ENCODE peak calls at places on chromosomes 4 and X, in four cellular contexts. U, S, C and L are unnamed samples. For H3K27me3, the result is how much of the 10 kb centered on the place peaks cover.

GRCh38 chrX:71871367-71871766 is 39.3 kb upstream of the NHSL2 start:
- DNase-seq in U (peak), S (no peak), C (no peak), L (no peak)

GRCh38 chr4:53644607-53645006 is 53.3 kb upstream of the LNX1 start:
- DNase-seq in S (no peak), U (no peak), C (no peak), L (no peak)

GRCh38 chr4:25861422-25861926 is 1.3 kb downstream of the SEL1L3 start:
- DNase-seq in C (no peak), S (no peak), U (no peak), L (no peak)

GRCh38 chr4:52712172-52712990 is 38.8 kb downstream of the ERVMER34-1 start:
- DNase-seq in S (peak), U (peak), C (peak), L (peak)

GRCh38 chrX:136780738-136781137 is at the start of gene ARHGEF6:
- DNase-seq in U (no peak), S (no peak), C (peak), L (peak)

GRCh38 chrX:68821616-68822015 is 7.2 kb upstream of the EFNB1 start:
- DNase-seq in S (no peak), C (no peak), U (no peak), L (no peak)

GRCh38 chr4:65502151-65502691 is 168.1 kb downstream of the EPHA5 start:
- DNase-seq in S (no peak), U (no peak), C (no peak), L (no peak)

GRCh38 chr4:13635281-13635799 is 7.8 kb upstream of the BOD1L1 start:
- DNase-seq in C (no peak), U (no peak), S (no peak), L (no peak)

GRCh38 chr4:127870688-127871087 is 10.0 kb upstream of the PLK4 start:
- DNase-seq in S (no peak), C (peak), U (no peak), L (no peak)

GRCh38 chrX:47180346-47180745 is 13.3 kb upstream of the UBA1 start:
- DNase-seq in S (peak), C (no peak), U (no peak), L (no peak)

GRCh38 chr4:181569553-181569952 is 673.6 kb upstream of the TENM3 start:
- DNase-seq in C (no peak), S (no peak), U (no peak), L (no peak)

GRCh38 chrX:9048801-9049200 is 14.9 kb upstream of the FAM9B start:
- DNase-seq in C (no peak), S (no peak), U (no peak), L (no peak)

GRCh38 chr4:147825451-147826287 is 93.8 kb downstream of the ARHGAP10 start:
- DNase-seq in S (peak), U (no peak), C (peak), L (no peak)

GRCh38 chr4:109930469-109930868 is 17.8 kb downstream of the EGF start:
- DNase-seq in U (no peak), C (no peak), S (no peak), L (no peak)

GRCh38 chr4:107283587-107284559 is 247.8 kb upstream of the DKK2 start:
- DNase-seq in C (no peak), U (peak), S (no peak), L (no peak)

GRCh38 chr4:158496030-158496741 is 25.5 kb upstream of the RXFP1 start:
- DNase-seq in U (no peak), S (no peak), C (peak), L (no peak)

GRCh38 chr4:1367230-1367935 is 20.4 kb downstream of the UVSSA start:
- DNase-seq in U (no peak), S (peak), C (no peak), L (no peak)

GRCh38 chr4:1795304-1796195 is 2.5 kb downstream of the FGFR3 start:
- DNase-seq in C (no peak), S (no peak), U (no peak), L (no peak)

GRCh38 chr4:39814403-39815185 is 116.7 kb downstream of the UBE2K start:
- DNase-seq in C (no peak), S (no peak), U (no peak), L (peak)

GRCh38 chr4:186936496-186937375 is 213.1 kb upstream of the FAT1 start:
- DNase-seq in U (no peak), C (no peak), S (no peak), L (no peak)

GRCh38 chrX:45517090-45517973 is 316.7 kb upstream of the DIPK2B start:
- DNase-seq in U (no peak), S (no peak), C (no peak), L (no peak)

GRCh38 chrX:130100180-130100579 is 10.1 kb downstream of the ELF4 start:
- DNase-seq in S (peak), C (peak), U (peak), L (no peak)

GRCh38 chr4:100084892-100085291 is 105.4 kb downstream of the DDIT4L start:
- DNase-seq in S (no peak), C (no peak), U (no peak), L (no peak)

GRCh38 chrX:120604359-120604782 is 470 bp downstream of the MCTS1 start:
- DNase-seq in S (no peak), U (no peak), C (no peak), L (peak)

GRCh38 chr4:158912390-158913175 is 143.8 kb downstream of the FNIP2 start:
- DNase-seq in S (no peak), C (no peak), U (no peak), L (no peak)

GRCh38 chrX:42229533-42229932 is 306.2 kb upstream of the CASK start:
- DNase-seq in C (no peak), U (no peak), S (no peak), L (no peak)

GRCh38 chr4:175823015-175823741 is 11.1 kb upstream of the GPM6A start:
- DNase-seq in U (no peak), S (no peak), C (no peak), L (no peak)

GRCh38 chrX:40439625-40440532 is 140.9 kb upstream of the ATP6AP2 start:
- DNase-seq in S (no peak), U (no peak), C (no peak), L (no peak)

GRCh38 chr4:178142724-178143123 is 700.5 kb upstream of the AGA start:
- DNase-seq in U (no peak), S (no peak), C (no peak), L (no peak)

GRCh38 chr4:101258782-101259353 is 88.5 kb downstream of the PPP3CA start:
- DNase-seq in C (no peak), S (no peak), U (no peak), L (no peak)

GRCh38 chrX:99091459-99091858 is 1318.6 kb downstream of the PCDH19 start:
- DNase-seq in C (no peak), U (no peak), S (no peak), L (no peak)

GRCh38 chrX:46759645-46759974 is 692 bp upstream of the SLC9A7 start:
- DNase-seq in S (no peak), C (no peak), U (no peak), L (no peak)

GRCh38 chr4:118076958-118077766 is 42.9 kb downstream of the NDST3 start:
- DNase-seq in U (no peak), S (peak), C (no peak), L (no peak)

GRCh38 chr4:155033604-155034003 is 174.8 kb upstream of the NPY2R start:
- DNase-seq in U (no peak), S (no peak), C (no peak), L (no peak)

GRCh38 chrX:107508925-107509324 is 59.5 kb downstream of the FRMPD3 start:
- DNase-seq in S (no peak), C (no peak), U (no peak), L (no peak)
- H3K27me3 ChIP-seq in S (under half), C (under half), U (half or more), L (under half)

GRCh38 chr4:87416965-87417364 is 5.4 kb upstream of the NUDT9 start:
- DNase-seq in C (no peak), U (no peak), S (no peak), L (no peak)

GRCh38 chr4:87420431-87420830 is 1.9 kb upstream of the NUDT9 start:
- DNase-seq in U (no peak), C (no peak), S (no peak), L (no peak)

GRCh38 chr4:87423313-87424031 is 1.1 kb downstream of the NUDT9 start:
- DNase-seq in C (no peak), S (no peak), U (no peak), L (no peak)

GRCh38 chr4:87422104-87423052 is at the start of gene NUDT9:
- DNase-seq in C (peak), S (peak), U (peak), L (peak)

GRCh38 chr4:87419578-87420249 is 2.7 kb upstream of the NUDT9 start:
- DNase-seq in S (no peak), C (no peak), U (no peak), L (no peak)
- H3K27ac ChIP-seq in S (no peak), C (no peak), U (no peak), L (no peak)

DNA sequence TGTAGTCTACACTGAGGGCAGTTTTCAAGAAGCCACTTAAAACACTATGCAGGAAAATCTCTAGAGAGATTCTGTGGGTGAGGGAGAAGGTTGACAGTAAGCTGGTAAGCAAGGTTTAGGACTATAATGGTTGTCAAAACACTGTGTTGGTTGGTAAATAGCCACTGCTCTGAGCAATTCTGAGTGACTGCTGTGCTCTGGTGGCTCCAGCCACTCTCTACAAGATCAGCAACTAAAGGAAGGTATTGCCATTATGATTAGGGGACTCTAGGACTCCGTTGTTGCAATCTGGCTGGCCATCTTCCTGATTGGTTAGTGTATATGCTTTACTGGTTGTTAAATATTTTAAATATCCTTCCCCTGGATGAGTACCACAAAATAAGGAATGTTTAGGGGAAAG is 5.5 kb upstream of the FAM47E start:
- DNase-seq in U (no peak), C (no peak), S (no peak), L (no peak)
- H3K27me3 ChIP-seq in U (under half), C (under half), S (under half), L (under half)

GRCh38 chr4:55512077-55512476 is 34.6 kb downstream of the CLOCK start:
- DNase-seq in U (no peak), S (no peak), C (no peak), L (no peak)
- H3K27ac ChIP-seq in U (no peak), S (no peak), C (no peak), L (no peak)

DNA sequence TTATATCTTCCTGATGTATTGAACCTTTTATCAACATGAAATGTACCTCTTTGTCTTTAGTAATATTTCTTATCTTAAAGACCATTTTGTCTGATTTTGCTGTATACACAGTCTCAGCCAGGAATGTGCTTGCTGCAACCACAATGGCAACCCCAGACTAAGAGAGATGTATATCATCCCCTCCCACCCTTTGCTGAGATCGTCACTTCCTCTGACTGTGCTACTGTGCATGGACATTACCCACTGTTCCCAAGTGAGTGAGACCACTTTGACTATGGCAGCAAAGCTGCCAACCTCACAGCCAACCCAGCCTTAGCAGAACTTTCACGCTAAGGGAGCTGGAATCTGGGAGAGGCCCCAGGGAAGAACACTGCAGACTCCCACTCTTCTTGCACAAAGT is 46.0 kb downstream of the EIF2S3 start:
- DNase-seq in U (no peak), S (no peak), C (no peak), L (no peak)
- H3K27me3 ChIP-seq in U (under half), S (under half), C (under half), L (under half)